ENCODE peak calls at places on chromosomes 4 and X, in four cellular contexts. M, T, W and S are unnamed samples.

GRCh38 chrX:130024127-130024526 is 41.7 kb downstream of the BCORL1 start:
- DNase-seq in M (peak; percentile 23), T (peak; percentile 92), W (no peak), S (peak; percentile 56)

GRCh38 chr4:57190651-57191481 is 80.7 kb upstream of the IGFBP7 start:
- DNase-seq in M (peak; percentile 35), T (peak; percentile 52), W (peak; percentile 18), S (peak; percentile 88)

GRCh38 chr4:156575430-156576073 is 396.0 kb downstream of the PDGFC start:
- DNase-seq in M (no peak), T (no peak), W (no peak), S (no peak)

GRCh38 chr4:77917601-77918000 is 55.0 kb downstream of the MRPL1 start:
- DNase-seq in M (no peak), T (no peak), W (no peak), S (no peak)

GRCh38 chr4:83386931-83387897 is 52.6 kb upstream of the HPSE start:
- DNase-seq in M (no peak), T (no peak), W (no peak), S (no peak)

GRCh38 chrX:27163236-27163635 is 299.9 kb downstream of the PPP4R3C start:
- DNase-seq in M (no peak), T (no peak), W (no peak), S (no peak)

GRCh38 chr4:7154351-7154981 is 37.9 kb upstream of the SORCS2 start:
- DNase-seq in M (no peak), T (no peak), W (no peak), S (no peak)

GRCh38 chr4:16496501-16496900 is 270.2 kb upstream of the TAPT1 start:
- DNase-seq in M (no peak), T (no peak), W (no peak), S (no peak)

GRCh38 chrX:139882299-139882698 is 50.6 kb downstream of the ATP11C start:
- DNase-seq in M (no peak), T (no peak), W (no peak), S (no peak)

GRCh38 chr4:5399790-5400421 is 308.5 kb downstream of the EVC2 start:
- DNase-seq in M (peak; percentile 8), T (peak; percentile 38), W (peak; percentile 23), S (no peak)

GRCh38 chr4:1578968-1579833 is 104.9 kb downstream of the FAM53A start:
- DNase-seq in M (peak; percentile 65), T (peak; percentile 78), W (no peak), S (no peak)

GRCh38 chrX:2397648-2398340 is 103.0 kb downstream of the DHRSX start:
- DNase-seq in M (peak; percentile 42), T (no peak), W (no peak), S (no peak)

GRCh38 chr4:3640587-3640962 is 108.4 kb upstream of the LRPAP1 start:
- DNase-seq in M (no peak), T (peak; percentile 11), W (no peak), S (no peak)

GRCh38 chrX:335758-336155 is 17.2 kb upstream of the GTPBP6 start:
- DNase-seq in M (no peak), T (no peak), W (no peak), S (no peak)

GRCh38 chr4:1371831-1372165 is 24.8 kb downstream of the UVSSA start:
- DNase-seq in M (no peak), T (no peak), W (no peak), S (no peak)

DNA sequence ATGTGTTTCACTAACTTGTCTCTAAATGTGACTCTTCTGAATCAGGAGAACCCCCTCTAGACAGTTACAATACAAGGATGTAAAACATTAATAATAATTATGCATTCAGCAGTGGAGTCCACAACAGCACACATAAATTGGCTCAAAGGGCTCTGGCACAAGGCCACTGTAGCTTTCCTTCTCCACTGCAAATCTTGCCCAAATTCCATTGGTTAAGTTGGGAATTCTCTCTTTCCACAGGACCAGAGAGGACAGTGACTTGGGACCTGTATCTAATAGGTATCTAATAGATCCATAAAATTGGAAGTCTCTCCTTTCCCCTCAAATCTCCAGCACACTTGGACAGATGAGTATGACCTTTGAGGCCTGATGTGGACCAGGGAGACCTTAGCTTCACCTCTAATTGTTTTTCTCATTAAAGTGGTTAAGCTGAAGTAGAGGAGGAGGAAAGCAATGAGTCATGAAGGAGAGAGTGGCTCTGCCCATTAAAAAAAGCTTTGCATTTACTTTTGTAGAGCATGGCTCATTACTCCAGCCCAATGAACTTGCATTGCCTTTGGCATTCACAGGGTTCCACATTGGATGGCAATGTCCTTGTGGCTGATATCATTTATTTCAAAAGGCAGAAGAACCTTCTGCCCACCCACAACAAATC is 72.3 kb upstream of the SH3RF1 start:
- DNase-seq in M (no peak), T (no peak), W (no peak), S (no peak)
- TF ChIP-seq FOSL1 in M (no peak), T (no peak), W (no peak), S (no peak)

DNA sequence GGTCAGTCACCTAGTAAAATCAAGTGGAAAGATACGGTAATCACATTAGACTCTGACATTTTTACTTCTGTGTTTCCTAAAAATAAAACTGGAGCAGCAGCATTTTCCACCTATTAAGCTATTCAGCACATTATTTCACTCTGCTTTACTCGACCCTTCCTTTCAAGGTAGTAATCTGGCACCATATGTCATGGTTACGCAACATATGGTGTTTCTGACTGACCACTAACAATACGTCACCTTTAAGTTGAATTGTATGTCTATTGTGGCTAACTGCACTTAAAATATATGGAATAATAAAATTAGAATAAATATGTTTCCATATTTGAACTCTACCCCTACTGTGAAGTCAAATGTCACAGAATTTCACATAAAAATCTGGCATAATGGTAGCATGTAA is 168.8 kb downstream of the CDS1 start:
- DNase-seq in M (no peak), T (no peak), W (no peak), S (no peak)
- TF ChIP-seq FOSL1 in M (no peak), T (no peak), W (no peak), S (no peak)

DNA sequence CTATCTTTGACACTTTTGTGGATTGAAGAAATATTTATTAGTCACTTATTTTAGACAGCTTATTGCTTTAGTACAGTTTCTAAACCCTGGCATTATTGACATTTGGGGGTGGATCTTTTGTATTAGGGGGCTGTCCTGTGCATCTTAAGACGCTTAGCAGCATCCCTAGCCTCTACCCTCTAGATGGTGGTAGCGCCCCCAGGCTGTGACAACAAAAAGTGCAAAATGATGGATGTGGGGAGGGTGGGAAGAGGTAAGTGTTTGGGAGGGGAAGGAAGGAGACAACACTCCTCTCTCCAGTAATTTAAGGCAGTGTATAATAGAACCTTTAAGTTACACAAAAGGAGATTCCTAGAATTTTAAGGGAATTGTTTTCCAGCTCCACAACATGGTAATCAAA is 1210.6 kb downstream of the C4orf33 start:
- DNase-seq in M (no peak), T (no peak), W (no peak), S (peak; percentile 10)
- TF ChIP-seq FOSL1 in M (no peak), T (no peak), W (no peak), S (no peak)

DNA sequence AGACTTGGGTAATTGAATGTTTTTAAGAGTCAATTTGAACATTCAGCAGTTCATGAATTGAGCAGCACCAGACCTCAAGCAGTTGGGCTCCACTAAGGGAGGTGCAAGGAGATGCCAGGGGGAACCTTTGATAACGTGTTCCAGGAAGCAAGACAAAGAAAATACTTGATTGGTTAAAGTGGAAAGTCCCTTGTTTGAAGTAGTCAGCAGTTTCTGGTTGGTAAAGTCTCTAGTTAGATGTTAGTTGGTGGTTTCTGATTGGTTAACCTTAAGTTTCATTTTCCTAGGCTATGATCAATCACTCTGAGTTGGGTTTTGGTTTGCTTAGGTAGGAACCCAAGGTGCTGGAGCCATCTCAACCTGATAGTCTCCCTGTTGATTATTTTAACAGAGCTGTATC is 4.0 kb downstream of the HERC6 start:
- DNase-seq in M (no peak), T (no peak), W (no peak), S (no peak)
- TF ChIP-seq FOSL1 in M (no peak), T (no peak), W (no peak), S (no peak)

DNA sequence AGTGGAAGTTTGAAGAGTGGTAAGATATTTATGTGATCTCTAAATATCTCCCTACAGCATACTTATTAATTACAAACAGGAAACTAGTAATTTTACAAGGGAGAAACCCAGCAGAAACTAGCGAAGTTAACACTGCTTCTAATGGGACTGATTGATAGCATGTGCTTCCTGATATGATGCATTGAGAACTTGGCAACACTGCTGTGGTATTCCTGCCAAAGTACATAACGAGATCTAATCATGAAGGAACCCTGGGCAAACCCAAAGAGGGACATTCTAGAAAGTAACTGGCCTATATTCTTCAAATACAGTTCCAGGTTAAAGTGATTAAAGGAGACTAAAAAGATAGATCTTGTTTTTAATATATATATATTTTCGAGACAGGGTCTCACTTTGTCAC is 4.6 kb upstream of the GPR34 start:
- DNase-seq in M (no peak), T (no peak), W (no peak), S (no peak)
- TF ChIP-seq FOSL1 in M (no peak), T (no peak), W (no peak), S (no peak)